ENCODE peak calls at places on chromosomes 5 and 9, in seven cellular contexts. One of them, this sample, is unnamed. For H3K4me1, the result is how much of the 10 kb centered on the place peaks cover.

GRCh38 chr5:3191585-3191984 is 404.0 kb upstream of the IRX1 start:
- DNase-seq in PC-3: no peak
- DNase-seq in upper lobe of left lung: no peak
- DNase-seq in HCT116: no peak
- DNase-seq in hepatocyte: no peak
- DNase-seq in pancreas: no peak
- DNase-seq in adrenal gland: no peak
- DNase-seq in this sample: no peak

GRCh38 chr5:154076240-154076922 is 37.6 kb downstream of the MFAP3 start:
- DNase-seq in PC-3: no peak
- DNase-seq in upper lobe of left lung: no peak
- DNase-seq in HCT116: no peak
- DNase-seq in hepatocyte: no peak
- DNase-seq in pancreas: no peak
- DNase-seq in adrenal gland: no peak
- DNase-seq in this sample: no peak

GRCh38 chr9:742914-743594 is 98.4 kb upstream of the DMRT1 start:
- DNase-seq in PC-3: no peak
- DNase-seq in upper lobe of left lung: no peak
- DNase-seq in HCT116: no peak
- DNase-seq in hepatocyte: no peak
- DNase-seq in pancreas: no peak
- DNase-seq in adrenal gland: no peak
- DNase-seq in this sample: no peak

GRCh38 chr9:133371261-133371711 is 4.6 kb downstream of the SURF4 start:
- DNase-seq in PC-3: no peak
- DNase-seq in upper lobe of left lung: no peak
- DNase-seq in HCT116: no peak
- DNase-seq in hepatocyte: no peak
- DNase-seq in pancreas: no peak
- DNase-seq in adrenal gland: no peak
- DNase-seq in this sample: no peak

GRCh38 chr5:110478899-110479298 is 247.6 kb downstream of the TMEM232 start:
- DNase-seq in PC-3: peak
- DNase-seq in upper lobe of left lung: no peak
- DNase-seq in HCT116: no peak
- DNase-seq in hepatocyte: no peak
- DNase-seq in pancreas: no peak
- DNase-seq in adrenal gland: no peak
- DNase-seq in this sample: no peak

GRCh38 chr5:14201325-14202061 is 58.4 kb downstream of the TRIO start:
- DNase-seq in PC-3: peak
- DNase-seq in upper lobe of left lung: no peak
- DNase-seq in HCT116: no peak
- DNase-seq in hepatocyte: no peak
- DNase-seq in pancreas: no peak
- DNase-seq in adrenal gland: no peak
- DNase-seq in this sample: no peak

GRCh38 chr5:94423411-94423810 is 195.0 kb downstream of the KIAA0825 start:
- DNase-seq in PC-3: no peak
- DNase-seq in upper lobe of left lung: no peak
- DNase-seq in HCT116: no peak
- DNase-seq in hepatocyte: no peak
- DNase-seq in pancreas: no peak
- DNase-seq in adrenal gland: no peak
- DNase-seq in this sample: no peak

GRCh38 chr5:35780236-35780635 is 76.5 kb upstream of the IL7R start:
- DNase-seq in PC-3: no peak
- DNase-seq in upper lobe of left lung: no peak
- DNase-seq in HCT116: no peak
- DNase-seq in hepatocyte: no peak
- DNase-seq in pancreas: no peak
- DNase-seq in adrenal gland: no peak
- DNase-seq in this sample: no peak

GRCh38 chr5:60842859-60843692 is 993 bp downstream of the ELOVL7 start:
- DNase-seq in PC-3: no peak
- DNase-seq in upper lobe of left lung: no peak
- DNase-seq in HCT116: no peak
- DNase-seq in hepatocyte: peak
- DNase-seq in pancreas: peak
- DNase-seq in adrenal gland: peak
- DNase-seq in this sample: no peak

GRCh38 chr9:120985759-120986353 is 59.3 kb upstream of the TRAF1 start:
- DNase-seq in PC-3: peak
- DNase-seq in upper lobe of left lung: no peak
- DNase-seq in HCT116: peak
- DNase-seq in hepatocyte: peak
- DNase-seq in pancreas: no peak
- DNase-seq in adrenal gland: peak
- DNase-seq in this sample: no peak

GRCh38 chr5:168467755-168468280 is 18.5 kb upstream of the RARS1 start:
- DNase-seq in PC-3: no peak
- DNase-seq in upper lobe of left lung: no peak
- DNase-seq in HCT116: no peak
- DNase-seq in hepatocyte: no peak
- DNase-seq in pancreas: no peak
- DNase-seq in adrenal gland: no peak
- DNase-seq in this sample: no peak

GRCh38 chr5:61275841-61276240 is 56.2 kb upstream of the ZSWIM6 start:
- DNase-seq in PC-3: peak
- DNase-seq in upper lobe of left lung: no peak
- DNase-seq in HCT116: no peak
- DNase-seq in hepatocyte: no peak
- DNase-seq in pancreas: no peak
- DNase-seq in adrenal gland: peak
- DNase-seq in this sample: no peak

GRCh38 chr9:90393355-90394152 is 249.1 kb downstream of the DIRAS2 start:
- DNase-seq in PC-3: no peak
- DNase-seq in upper lobe of left lung: no peak
- DNase-seq in HCT116: no peak
- DNase-seq in hepatocyte: peak
- DNase-seq in pancreas: no peak
- DNase-seq in adrenal gland: no peak
- DNase-seq in this sample: no peak

GRCh38 chr5:40046792-40047191 is 622.0 kb upstream of the DAB2 start:
- DNase-seq in PC-3: peak
- DNase-seq in upper lobe of left lung: no peak
- DNase-seq in HCT116: no peak
- DNase-seq in hepatocyte: no peak
- DNase-seq in pancreas: no peak
- DNase-seq in adrenal gland: no peak
- DNase-seq in this sample: no peak

GRCh38 chr5:159094745-159095144 is 5.0 kb downstream of the EBF1 start:
- DNase-seq in PC-3: peak
- DNase-seq in upper lobe of left lung: no peak
- DNase-seq in HCT116: peak
- DNase-seq in hepatocyte: peak
- DNase-seq in pancreas: no peak
- DNase-seq in adrenal gland: peak
- DNase-seq in this sample: no peak
- H3K4me1 ChIP-seq in PC-3: under half
- H3K4me1 ChIP-seq in upper lobe of left lung: under half
- H3K4me1 ChIP-seq in HCT116: under half
- H3K4me1 ChIP-seq in hepatocyte: under half
- H3K4me1 ChIP-seq in pancreas: under half
- H3K4me1 ChIP-seq in adrenal gland: under half
- H3K4me1 ChIP-seq in this sample: under half

GRCh38 chr5:142053434-142054253 is 40.8 kb upstream of the GNPDA1 start:
- DNase-seq in PC-3: peak
- DNase-seq in upper lobe of left lung: no peak
- DNase-seq in HCT116: peak
- DNase-seq in hepatocyte: peak
- DNase-seq in pancreas: no peak
- DNase-seq in adrenal gland: peak
- DNase-seq in this sample: no peak

GRCh38 chr5:142046191-142046590 is 33.4 kb upstream of the GNPDA1 start:
- DNase-seq in PC-3: no peak
- DNase-seq in upper lobe of left lung: no peak
- DNase-seq in HCT116: no peak
- DNase-seq in hepatocyte: no peak
- DNase-seq in pancreas: no peak
- DNase-seq in adrenal gland: peak
- DNase-seq in this sample: no peak

DNA sequence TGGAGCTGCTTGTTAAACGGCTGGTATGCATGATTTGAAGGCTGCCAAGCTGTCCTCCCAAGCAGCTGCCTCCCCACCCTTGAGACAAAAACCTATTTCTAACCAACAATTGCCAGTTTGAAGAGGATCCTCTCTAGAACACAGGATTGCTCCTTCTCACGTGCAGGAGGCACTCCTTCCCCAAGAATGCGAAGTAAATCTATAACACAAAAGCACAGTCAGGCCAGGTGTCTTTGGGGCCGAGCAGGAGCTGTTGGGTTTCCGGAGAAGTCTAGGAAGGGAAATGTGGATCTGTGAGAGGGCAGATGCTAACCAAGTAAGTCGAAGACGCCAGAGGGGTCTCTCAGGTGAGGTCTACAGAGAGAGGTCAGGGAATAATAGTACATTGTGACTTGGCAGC is 35.4 kb upstream of the GNPDA1 start:
- DNase-seq in PC-3: no peak
- DNase-seq in upper lobe of left lung: no peak
- DNase-seq in HCT116: no peak
- DNase-seq in hepatocyte: no peak
- DNase-seq in pancreas: no peak
- DNase-seq in adrenal gland: no peak
- DNase-seq in this sample: no peak
- TF ChIP-seq CTCF in PC-3: no peak
- TF ChIP-seq CTCF in upper lobe of left lung: no peak
- TF ChIP-seq CTCF in HCT116: no peak
- TF ChIP-seq CTCF in hepatocyte: no peak
- TF ChIP-seq CTCF in pancreas: no peak
- TF ChIP-seq CTCF in adrenal gland: no peak
- TF ChIP-seq CTCF in this sample: no peak

DNA sequence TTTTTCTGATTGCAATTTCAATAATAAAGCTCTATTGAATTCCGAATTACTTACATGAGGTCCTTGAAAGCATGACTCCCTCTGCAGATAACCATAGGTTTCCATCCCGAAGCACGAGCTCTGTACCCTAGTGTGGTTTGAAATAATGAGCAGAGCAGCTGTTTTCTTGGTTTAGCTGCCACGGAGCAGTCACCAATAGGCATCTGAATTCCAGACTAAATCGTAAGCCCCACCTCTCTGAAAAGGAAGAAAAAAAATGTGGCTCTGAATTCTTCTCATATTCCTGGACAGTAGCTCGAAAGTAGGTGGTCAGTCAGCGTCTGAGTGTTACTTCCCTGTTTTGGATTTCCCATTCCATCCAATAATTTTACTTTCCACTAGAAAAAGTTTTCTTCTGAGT is 18.6 kb upstream of the GNE start:
- DNase-seq in PC-3: no peak
- DNase-seq in upper lobe of left lung: no peak
- DNase-seq in HCT116: no peak
- DNase-seq in hepatocyte: peak
- DNase-seq in pancreas: no peak
- DNase-seq in adrenal gland: no peak
- DNase-seq in this sample: no peak
- H3K4me3 ChIP-seq in PC-3: no peak
- H3K4me3 ChIP-seq in upper lobe of left lung: peak
- H3K4me3 ChIP-seq in HCT116: no peak
- H3K4me3 ChIP-seq in hepatocyte: no peak
- H3K4me3 ChIP-seq in pancreas: no peak
- H3K4me3 ChIP-seq in adrenal gland: no peak
- H3K4me3 ChIP-seq in this sample: peak

GRCh38 chr9:73151653-73152382 is at the start of gene ANXA1:
- DNase-seq in PC-3: peak
- DNase-seq in upper lobe of left lung: no peak
- DNase-seq in HCT116: peak
- DNase-seq in hepatocyte: peak
- DNase-seq in pancreas: no peak
- DNase-seq in adrenal gland: no peak
- DNase-seq in this sample: no peak
- H3K4me1 ChIP-seq in PC-3: half or more
- H3K4me1 ChIP-seq in upper lobe of left lung: half or more
- H3K4me1 ChIP-seq in HCT116: half or more
- H3K4me1 ChIP-seq in hepatocyte: under half
- H3K4me1 ChIP-seq in pancreas: under half
- H3K4me1 ChIP-seq in adrenal gland: under half
- H3K4me1 ChIP-seq in this sample: under half

GRCh38 chr5:133969654-133970324 is 1.4 kb upstream of the C5orf15 start:
- DNase-seq in PC-3: no peak
- DNase-seq in upper lobe of left lung: no peak
- DNase-seq in HCT116: no peak
- DNase-seq in hepatocyte: peak
- DNase-seq in pancreas: no peak
- DNase-seq in adrenal gland: no peak
- DNase-seq in this sample: no peak

GRCh38 chr5:133967715-133968056 is 739 bp downstream of the C5orf15 start:
- DNase-seq in PC-3: no peak
- DNase-seq in upper lobe of left lung: no peak
- DNase-seq in HCT116: no peak
- DNase-seq in hepatocyte: peak
- DNase-seq in pancreas: no peak
- DNase-seq in adrenal gland: peak
- DNase-seq in this sample: no peak

GRCh38 chr5:133966090-133966489 is 2.3 kb downstream of the C5orf15 start:
- DNase-seq in PC-3: no peak
- DNase-seq in upper lobe of left lung: no peak
- DNase-seq in HCT116: no peak
- DNase-seq in hepatocyte: no peak
- DNase-seq in pancreas: no peak
- DNase-seq in adrenal gland: no peak
- DNase-seq in this sample: no peak

GRCh38 chr5:133968057-133968993 is at the start of gene C5orf15:
- DNase-seq in PC-3: peak
- DNase-seq in upper lobe of left lung: peak
- DNase-seq in HCT116: peak
- DNase-seq in hepatocyte: peak
- DNase-seq in pancreas: peak
- DNase-seq in adrenal gland: peak
- DNase-seq in this sample: peak

DNA sequence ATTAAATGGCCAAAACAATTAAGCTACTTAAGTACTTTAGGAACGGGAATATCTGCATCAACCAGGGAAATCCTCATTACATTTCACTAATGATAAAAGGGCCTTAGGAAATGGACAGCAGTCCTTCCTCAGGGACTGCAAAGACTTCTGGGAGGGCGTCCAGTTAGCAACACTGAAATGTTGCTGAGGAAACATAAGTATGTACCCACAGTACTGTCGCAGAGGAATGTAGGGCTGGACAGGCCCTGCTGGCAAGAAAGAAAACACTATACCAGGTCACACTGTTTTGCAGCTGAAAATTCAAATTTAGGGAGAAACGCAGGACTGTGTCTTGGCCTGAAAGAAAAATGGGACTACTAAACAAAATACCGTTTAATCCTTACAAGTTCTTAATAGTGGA is 1.3 kb downstream of the C5orf15 start:
- DNase-seq in PC-3: no peak
- DNase-seq in upper lobe of left lung: no peak
- DNase-seq in HCT116: no peak
- DNase-seq in hepatocyte: no peak
- DNase-seq in pancreas: no peak
- DNase-seq in adrenal gland: no peak
- DNase-seq in this sample: no peak
- TF ChIP-seq CTCF in PC-3: no peak
- TF ChIP-seq CTCF in upper lobe of left lung: no peak
- TF ChIP-seq CTCF in HCT116: no peak
- TF ChIP-seq CTCF in hepatocyte: no peak
- TF ChIP-seq CTCF in pancreas: no peak
- TF ChIP-seq CTCF in adrenal gland: no peak
- TF ChIP-seq CTCF in this sample: no peak

This sample was measured in esophagus squamous epithelium.